ENCODE peak calls at places on chromosome 2, in four cellular contexts. S is endothelial cell, G is GM12865, A is AG04450. R is an unnamed sample.

GRCh38 chr2:55420244-55420713 is 623 bp upstream of the CCDC88A start:
- DNase-seq in S (no peak), G (no peak), A (no peak), R (no peak)

GRCh38 chr2:100214265-100214961 is 72.0 kb upstream of the AFF3 start:
- DNase-seq in S (no peak), G (no peak), A (no peak), R (no peak)

GRCh38 chr2:204325468-204325867 is 219.8 kb upstream of the PARD3B start:
- DNase-seq in S (peak; percentile 77), G (peak; percentile 73), A (peak; percentile 66), R (peak; percentile 64)

GRCh38 chr2:25188405-25188804 is 20.0 kb upstream of the POMC start:
- DNase-seq in S (no peak), G (no peak), A (no peak), R (no peak)

GRCh38 chr2:120675460-120676130 is 60.1 kb upstream of the GLI2 start:
- DNase-seq in S (peak; percentile 78), G (peak; percentile 43), A (no peak), R (peak; percentile 63)

GRCh38 chr2:167785606-167786005 is 461.8 kb downstream of the STK39 start:
- DNase-seq in S (no peak), G (no peak), A (no peak), R (no peak)

GRCh38 chr2:12227941-12228608 is 481.6 kb downstream of the LPIN1 start:
- DNase-seq in S (no peak), G (no peak), A (peak; percentile 15), R (no peak)

GRCh38 chr2:191748050-191748449 is 70.1 kb downstream of the NABP1 start:
- DNase-seq in S (no peak), G (peak; percentile 31), A (no peak), R (no peak)

GRCh38 chr2:23386422-23387220 is 1.6 kb downstream of the KLHL29 start:
- DNase-seq in S (peak; percentile 31), G (peak; percentile 43), A (no peak), R (peak; percentile 30)

GRCh38 chr2:190862591-190862991 is 18.0 kb upstream of the GLS start:
- DNase-seq in S (no peak), G (no peak), A (no peak), R (no peak)

GRCh38 chr2:217916504-217917254 is 86.1 kb downstream of the TNS1 start:
- DNase-seq in S (no peak), G (no peak), A (no peak), R (no peak)

GRCh38 chr2:9769171-9770005 is 73.9 kb upstream of the TAF1B start:
- DNase-seq in S (no peak), G (no peak), A (no peak), R (peak; percentile 69)

GRCh38 chr2:174588463-174588862 is 9.1 kb downstream of the WIPF1 start:
- DNase-seq in S (no peak), G (no peak), A (no peak), R (no peak)

GRCh38 chr2:105272176-105272575 is 30.6 kb downstream of the GPR45 start:
- DNase-seq in S (no peak), G (no peak), A (no peak), R (no peak)

GRCh38 chr2:240505946-240506345 is 51.8 kb downstream of the ANKMY1 start:
- DNase-seq in S (no peak), G (no peak), A (no peak), R (no peak)

GRCh38 chr2:48249631-48250473 is 280.1 kb upstream of the STON1 start:
- DNase-seq in S (no peak), G (no peak), A (peak; percentile 52), R (no peak)

GRCh38 chr2:26058390-26058789 is 24.5 kb downstream of the RAB10 start:
- DNase-seq in S (no peak), G (no peak), A (no peak), R (no peak)

GRCh38 chr2:457287-457686 is 169.4 kb upstream of the ALKAL2 start:
- DNase-seq in S (no peak), G (no peak), A (no peak), R (peak; percentile 16)

GRCh38 chr2:71455741-71456569 is 2.6 kb downstream of the DYSF start:
- DNase-seq in S (peak; percentile 61), G (no peak), A (no peak), R (no peak)

GRCh38 chr2:171568085-171568484 is 45.8 kb downstream of the CYBRD1 start:
- DNase-seq in S (no peak), G (no peak), A (no peak), R (no peak)

GRCh38 chr2:94870392-94871225 is 621 bp upstream of the TEKT4 start:
- DNase-seq in S (peak; percentile 75), G (peak; percentile 50), A (no peak), R (peak; percentile 54)
- TF ChIP-seq CTCF in S (peak; percentile 78), G (peak; percentile 78), A (peak; percentile 15), R (peak; percentile 51)

GRCh38 chr2:164560181-164560792 is 61.0 kb downstream of the GRB14 start:
- DNase-seq in S (no peak), G (peak; percentile 5), A (no peak), R (no peak)
- TF ChIP-seq CTCF in S (peak; percentile 79), G (peak; percentile 54), A (peak; percentile 78), R (peak; percentile 45)

GRCh38 chr2:202158796-202159195 is 79.6 kb downstream of the SUMO1 start:
- DNase-seq in S (no peak), G (no peak), A (no peak), R (no peak)
- TF ChIP-seq CTCF in S (no peak), G (no peak), A (peak; percentile 44), R (no peak)

DNA sequence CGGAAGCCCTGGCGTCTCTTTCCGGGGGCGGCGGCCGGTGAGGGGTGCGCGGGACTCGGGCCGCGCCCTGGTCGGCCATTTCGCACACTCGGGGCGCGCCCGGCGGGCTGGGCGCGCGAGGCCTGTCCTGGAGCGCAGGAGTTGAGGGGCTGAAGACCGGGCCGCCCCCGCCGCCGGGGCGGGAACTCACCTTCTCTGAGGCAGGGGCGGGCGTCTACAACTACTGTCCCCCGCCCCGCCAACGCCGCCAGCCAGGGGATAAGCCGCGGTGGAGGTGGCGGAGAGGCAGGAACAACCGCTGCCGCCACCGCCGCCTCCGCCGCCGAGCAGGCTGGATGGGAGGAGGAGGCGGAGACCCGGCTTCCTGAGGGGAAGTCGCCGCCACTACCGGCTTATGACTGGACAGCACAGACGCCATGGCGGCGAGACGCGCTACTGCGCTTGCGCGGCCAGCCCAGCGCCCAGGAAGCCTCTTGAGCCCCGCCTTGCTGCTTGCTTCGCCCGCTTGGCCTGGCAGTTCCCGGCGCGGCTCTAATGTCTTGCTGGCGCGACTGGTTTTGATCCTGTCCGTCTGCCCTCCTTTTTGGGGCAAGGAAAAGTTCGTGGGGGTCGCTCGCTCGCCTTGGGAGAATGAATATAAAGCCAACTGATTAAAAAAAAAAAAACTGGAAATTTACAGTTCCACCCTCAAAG is at the start of gene KRCC1:
- DNase-seq in S (peak; percentile 85), G (peak; percentile 99), A (peak; percentile 90), R (peak; percentile 94)
- TF ChIP-seq CTCF in S (no peak), G (no peak), A (no peak), R (no peak)

GRCh38 chr2:30914456-30914855 is 107.2 kb upstream of the CAPN13 start:
- DNase-seq in S (no peak), G (no peak), A (no peak), R (no peak)

GRCh38 chr2:30912056-30912455 is 104.8 kb upstream of the CAPN13 start:
- DNase-seq in S (no peak), G (no peak), A (no peak), R (no peak)

GRCh38 chr2:30910686-30911085 is 103.4 kb upstream of the CAPN13 start:
- DNase-seq in S (no peak), G (no peak), A (no peak), R (no peak)

GRCh38 chr2:30911327-30911726 is 104.1 kb upstream of the CAPN13 start:
- DNase-seq in S (no peak), G (no peak), A (no peak), R (no peak)

GRCh38 chr2:30915485-30915884 is 108.2 kb upstream of the CAPN13 start:
- DNase-seq in S (peak; percentile 73), G (peak; percentile 21), A (no peak), R (peak; percentile 25)
- TF ChIP-seq CTCF in S (peak; percentile 21), G (peak; percentile 32), A (peak; percentile 40), R (no peak)

GRCh38 chr2:196407675-196408265 is 231.7 kb upstream of the CCDC150 start:
- DNase-seq in S (no peak), G (peak; percentile 45), A (no peak), R (no peak)
- TF ChIP-seq CTCF in S (no peak), G (no peak), A (no peak), R (no peak)

GRCh38 chr2:168948621-168949212 is 47.6 kb downstream of the G6PC2 start:
- DNase-seq in S (peak; percentile 5), G (peak; percentile 5), A (no peak), R (peak; percentile 5)
- TF ChIP-seq CTCF in S (peak; percentile 90), G (peak; percentile 62), A (peak; percentile 64), R (peak; percentile 74)

GRCh38 chr2:5915926-5916325 is 223.7 kb downstream of the SOX11 start:
- DNase-seq in S (peak; percentile 67), G (peak; percentile 11), A (peak; percentile 16), R (peak; percentile 34)
- TF ChIP-seq CTCF in S (peak; percentile 18), G (peak; percentile 38), A (peak; percentile 73), R (peak; percentile 33)

GRCh38 chr2:234559609-234560008 is 62.7 kb upstream of the ARL4C start:
- DNase-seq in S (no peak), G (no peak), A (no peak), R (no peak)

GRCh38 chr2:234566622-234567021 is 69.7 kb upstream of the ARL4C start:
- DNase-seq in S (no peak), G (no peak), A (no peak), R (no peak)

GRCh38 chr2:234565201-234565600 is 68.3 kb upstream of the ARL4C start:
- DNase-seq in S (no peak), G (no peak), A (no peak), R (no peak)

GRCh38 chr2:234565842-234566619 is 69.2 kb upstream of the ARL4C start:
- DNase-seq in S (no peak), G (no peak), A (no peak), R (no peak)

GRCh38 chr2:234564719-234565118 is 67.8 kb upstream of the ARL4C start:
- DNase-seq in S (no peak), G (no peak), A (peak; percentile 49), R (no peak)
- TF ChIP-seq CTCF in S (no peak), G (no peak), A (peak; percentile 64), R (no peak)